ENCODE peak calls at places on chromosome 13, in five cellular contexts. One of them, this sample, is unnamed.

GRCh38 chr13:106161186-106161585 is 374.3 kb downstream of the EFNB2 start:
- DNase-seq in heart right ventricle: no peak
- DNase-seq in CD4-positive, alpha-beta T cell: no peak
- DNase-seq in tibial nerve: no peak
- DNase-seq in B cell: no peak
- DNase-seq in this sample: no peak

GRCh38 chr13:45300190-45300985 is 40.6 kb downstream of the TPT1 start:
- DNase-seq in heart right ventricle: no peak
- DNase-seq in CD4-positive, alpha-beta T cell: no peak
- DNase-seq in tibial nerve: no peak
- DNase-seq in B cell: no peak
- DNase-seq in this sample: no peak

GRCh38 chr13:113948034-113948742 is 25.7 kb downstream of the C13orf46 start:
- DNase-seq in heart right ventricle: no peak
- DNase-seq in CD4-positive, alpha-beta T cell: no peak
- DNase-seq in tibial nerve: no peak
- DNase-seq in B cell: peak
- DNase-seq in this sample: no peak

GRCh38 chr13:113904411-113904810 is 40.5 kb upstream of the GAS6 start:
- DNase-seq in heart right ventricle: peak
- DNase-seq in CD4-positive, alpha-beta T cell: no peak
- DNase-seq in tibial nerve: peak
- DNase-seq in B cell: no peak
- DNase-seq in this sample: no peak

GRCh38 chr13:57627663-57628062 is 3.9 kb upstream of the PCDH17 start:
- DNase-seq in heart right ventricle: no peak
- DNase-seq in CD4-positive, alpha-beta T cell: no peak
- DNase-seq in tibial nerve: no peak
- DNase-seq in B cell: peak
- DNase-seq in this sample: peak

GRCh38 chr13:43368003-43368402 is 344.6 kb downstream of the DNAJC15 start:
- DNase-seq in heart right ventricle: no peak
- DNase-seq in CD4-positive, alpha-beta T cell: no peak
- DNase-seq in tibial nerve: no peak
- DNase-seq in B cell: no peak
- DNase-seq in this sample: peak

GRCh38 chr13:47853236-47853635 is 147.8 kb downstream of the SUCLA2 start:
- DNase-seq in heart right ventricle: no peak
- DNase-seq in CD4-positive, alpha-beta T cell: no peak
- DNase-seq in tibial nerve: no peak
- DNase-seq in B cell: no peak
- DNase-seq in this sample: no peak

GRCh38 chr13:42173789-42174343 is 98.1 kb upstream of the AKAP11 start:
- DNase-seq in heart right ventricle: no peak
- DNase-seq in CD4-positive, alpha-beta T cell: no peak
- DNase-seq in tibial nerve: no peak
- DNase-seq in B cell: no peak
- DNase-seq in this sample: no peak

GRCh38 chr13:78192721-78193120 is 274.1 kb upstream of the EDNRB start:
- DNase-seq in heart right ventricle: no peak
- DNase-seq in CD4-positive, alpha-beta T cell: no peak
- DNase-seq in tibial nerve: no peak
- DNase-seq in B cell: no peak
- DNase-seq in this sample: no peak

GRCh38 chr13:80161219-80161618 is 179.7 kb downstream of the SPRY2 start:
- DNase-seq in heart right ventricle: no peak
- DNase-seq in CD4-positive, alpha-beta T cell: no peak
- DNase-seq in tibial nerve: no peak
- DNase-seq in B cell: no peak
- DNase-seq in this sample: no peak

GRCh38 chr13:37192986-37193385 is 87.5 kb upstream of the CSNK1A1L start:
- DNase-seq in heart right ventricle: no peak
- DNase-seq in CD4-positive, alpha-beta T cell: no peak
- DNase-seq in tibial nerve: no peak
- DNase-seq in B cell: no peak
- DNase-seq in this sample: no peak

GRCh38 chr13:29532136-29532535 is 63.4 kb downstream of the SLC7A1 start:
- DNase-seq in heart right ventricle: no peak
- DNase-seq in CD4-positive, alpha-beta T cell: no peak
- DNase-seq in tibial nerve: no peak
- DNase-seq in B cell: no peak
- DNase-seq in this sample: no peak

GRCh38 chr13:89457977-89458376 is 1786.8 kb downstream of the SLITRK5 start:
- DNase-seq in heart right ventricle: no peak
- DNase-seq in CD4-positive, alpha-beta T cell: no peak
- DNase-seq in tibial nerve: no peak
- DNase-seq in B cell: no peak
- DNase-seq in this sample: no peak

GRCh38 chr13:113091891-113092775 is 13.5 kb upstream of the F7 start:
- DNase-seq in heart right ventricle: no peak
- DNase-seq in CD4-positive, alpha-beta T cell: no peak
- DNase-seq in tibial nerve: no peak
- DNase-seq in B cell: no peak
- DNase-seq in this sample: no peak

GRCh38 chr13:50228527-50228926 is 213.3 kb downstream of the KCNRG start:
- DNase-seq in heart right ventricle: no peak
- DNase-seq in CD4-positive, alpha-beta T cell: no peak
- DNase-seq in tibial nerve: no peak
- DNase-seq in B cell: no peak
- DNase-seq in this sample: no peak

GRCh38 chr13:76816394-76816793 is 69.8 kb downstream of the KCTD12 start:
- DNase-seq in heart right ventricle: no peak
- DNase-seq in CD4-positive, alpha-beta T cell: no peak
- DNase-seq in tibial nerve: no peak
- DNase-seq in B cell: no peak
- DNase-seq in this sample: no peak

GRCh38 chr13:90084684-90085290 is 1262.7 kb upstream of the MIR17HG start:
- DNase-seq in heart right ventricle: no peak
- DNase-seq in CD4-positive, alpha-beta T cell: no peak
- DNase-seq in tibial nerve: no peak
- DNase-seq in B cell: no peak
- DNase-seq in this sample: no peak

GRCh38 chr13:40315416-40316064 is 350.9 kb downstream of the FOXO1 start:
- DNase-seq in heart right ventricle: no peak
- DNase-seq in CD4-positive, alpha-beta T cell: peak
- DNase-seq in tibial nerve: no peak
- DNase-seq in B cell: no peak
- DNase-seq in this sample: no peak

GRCh38 chr13:104678161-104678560 is 1611.9 kb upstream of the SLC10A2 start:
- DNase-seq in heart right ventricle: no peak
- DNase-seq in CD4-positive, alpha-beta T cell: no peak
- DNase-seq in tibial nerve: no peak
- DNase-seq in B cell: no peak
- DNase-seq in this sample: no peak

GRCh38 chr13:77300176-77301141 is 26.4 kb downstream of the MYCBP2 start:
- DNase-seq in heart right ventricle: no peak
- DNase-seq in CD4-positive, alpha-beta T cell: no peak
- DNase-seq in tibial nerve: no peak
- DNase-seq in B cell: peak
- DNase-seq in this sample: no peak

GRCh38 chr13:109226631-109227030 is 559.8 kb downstream of the IRS2 start:
- DNase-seq in heart right ventricle: no peak
- DNase-seq in CD4-positive, alpha-beta T cell: no peak
- DNase-seq in tibial nerve: no peak
- DNase-seq in B cell: no peak
- DNase-seq in this sample: no peak

GRCh38 chr13:48806522-48806921 is 152.8 kb downstream of the CYSLTR2 start:
- DNase-seq in heart right ventricle: no peak
- DNase-seq in CD4-positive, alpha-beta T cell: no peak
- DNase-seq in tibial nerve: no peak
- DNase-seq in B cell: no peak
- DNase-seq in this sample: no peak

GRCh38 chr13:102374233-102374632 is 27.6 kb downstream of the FGF14 start:
- DNase-seq in heart right ventricle: no peak
- DNase-seq in CD4-positive, alpha-beta T cell: no peak
- DNase-seq in tibial nerve: no peak
- DNase-seq in B cell: no peak
- DNase-seq in this sample: no peak

DNA sequence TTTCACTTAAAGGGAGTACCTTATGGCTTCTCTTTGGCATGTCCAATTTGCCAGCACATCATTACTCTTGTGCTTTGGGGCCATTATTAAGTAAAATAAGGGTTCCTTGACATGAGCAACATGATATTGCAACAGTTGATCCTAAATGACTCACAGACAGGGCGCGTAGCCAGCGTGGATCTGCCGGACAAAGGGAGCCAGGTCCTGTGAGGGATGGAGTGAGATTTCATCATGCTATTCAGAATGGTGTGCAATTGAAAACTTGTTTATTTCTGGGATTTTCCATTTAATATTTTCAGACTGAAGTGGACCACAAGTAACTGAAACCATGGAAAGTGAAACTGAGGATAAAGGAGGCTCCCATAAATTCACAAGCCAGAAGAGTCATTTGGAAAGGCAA is 48.6 kb upstream of the WASF3 start:
- DNase-seq in heart right ventricle: peak
- DNase-seq in CD4-positive, alpha-beta T cell: no peak
- DNase-seq in tibial nerve: peak
- DNase-seq in B cell: no peak
- DNase-seq in this sample: no peak
- TF ChIP-seq CTCF in heart right ventricle: no peak
- TF ChIP-seq CTCF in CD4-positive, alpha-beta T cell: no peak
- TF ChIP-seq CTCF in tibial nerve: no peak
- TF ChIP-seq CTCF in B cell: no peak
- TF ChIP-seq CTCF in this sample: no peak

GRCh38 chr13:86714495-86714894 is 915.3 kb upstream of the SLITRK6 start:
- DNase-seq in heart right ventricle: no peak
- DNase-seq in CD4-positive, alpha-beta T cell: no peak
- DNase-seq in tibial nerve: no peak
- DNase-seq in B cell: no peak
- DNase-seq in this sample: no peak
- TF ChIP-seq CTCF in heart right ventricle: no peak
- TF ChIP-seq CTCF in CD4-positive, alpha-beta T cell: no peak
- TF ChIP-seq CTCF in tibial nerve: no peak
- TF ChIP-seq CTCF in B cell: no peak
- TF ChIP-seq CTCF in this sample: no peak

GRCh38 chr13:73544175-73544574 is 485.4 kb downstream of the KLF5 start:
- DNase-seq in heart right ventricle: no peak
- DNase-seq in CD4-positive, alpha-beta T cell: no peak
- DNase-seq in tibial nerve: no peak
- DNase-seq in B cell: no peak
- DNase-seq in this sample: no peak
- TF ChIP-seq CTCF in heart right ventricle: no peak
- TF ChIP-seq CTCF in CD4-positive, alpha-beta T cell: no peak
- TF ChIP-seq CTCF in tibial nerve: no peak
- TF ChIP-seq CTCF in B cell: no peak
- TF ChIP-seq CTCF in this sample: no peak

GRCh38 chr13:94712287-94712811 is at the start of gene SOX21:
- DNase-seq in heart right ventricle: no peak
- DNase-seq in CD4-positive, alpha-beta T cell: no peak
- DNase-seq in tibial nerve: no peak
- DNase-seq in B cell: no peak
- DNase-seq in this sample: peak

GRCh38 chr13:94713556-94714182 is 1.3 kb upstream of the SOX21 start:
- DNase-seq in heart right ventricle: no peak
- DNase-seq in CD4-positive, alpha-beta T cell: no peak
- DNase-seq in tibial nerve: no peak
- DNase-seq in B cell: no peak
- DNase-seq in this sample: no peak

GRCh38 chr13:94712812-94713555 is 639 bp upstream of the SOX21 start:
- DNase-seq in heart right ventricle: no peak
- DNase-seq in CD4-positive, alpha-beta T cell: no peak
- DNase-seq in tibial nerve: no peak
- DNase-seq in B cell: no peak
- DNase-seq in this sample: peak

GRCh38 chr13:94711561-94712286 is 621 bp downstream of the SOX21 start:
- DNase-seq in heart right ventricle: no peak
- DNase-seq in CD4-positive, alpha-beta T cell: no peak
- DNase-seq in tibial nerve: no peak
- DNase-seq in B cell: no peak
- DNase-seq in this sample: peak

DNA sequence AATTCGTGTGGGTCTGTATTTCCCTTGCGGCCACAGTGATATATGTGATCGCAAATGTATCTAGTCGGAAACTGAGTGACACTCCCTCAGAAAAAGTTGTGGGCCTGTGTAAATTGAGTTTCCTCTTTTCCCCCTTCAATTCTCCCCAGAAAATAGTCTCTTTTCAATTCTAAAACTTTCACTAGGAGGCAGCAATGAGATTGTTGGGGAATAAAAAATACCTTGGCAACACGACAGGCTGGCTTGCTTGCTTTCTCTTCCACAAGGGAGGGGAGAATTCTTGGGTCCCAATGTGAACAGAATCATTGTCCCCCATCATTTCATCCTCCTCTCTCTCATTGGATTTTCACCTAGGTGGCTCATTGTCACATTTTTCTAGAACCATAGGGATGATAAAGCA is 3.7 kb upstream of the SOX21 start:
- DNase-seq in heart right ventricle: no peak
- DNase-seq in CD4-positive, alpha-beta T cell: no peak
- DNase-seq in tibial nerve: no peak
- DNase-seq in B cell: no peak
- DNase-seq in this sample: no peak
- TF ChIP-seq CTCF in heart right ventricle: no peak
- TF ChIP-seq CTCF in CD4-positive, alpha-beta T cell: no peak
- TF ChIP-seq CTCF in tibial nerve: no peak
- TF ChIP-seq CTCF in B cell: no peak
- TF ChIP-seq CTCF in this sample: no peak

GRCh38 chr13:98888222-98888889 is 89.5 kb downstream of the DOCK9 start:
- DNase-seq in heart right ventricle: no peak
- DNase-seq in CD4-positive, alpha-beta T cell: no peak
- DNase-seq in tibial nerve: no peak
- DNase-seq in B cell: no peak
- DNase-seq in this sample: no peak
- TF ChIP-seq CTCF in heart right ventricle: no peak
- TF ChIP-seq CTCF in CD4-positive, alpha-beta T cell: no peak
- TF ChIP-seq CTCF in tibial nerve: no peak
- TF ChIP-seq CTCF in B cell: no peak
- TF ChIP-seq CTCF in this sample: no peak

DNA sequence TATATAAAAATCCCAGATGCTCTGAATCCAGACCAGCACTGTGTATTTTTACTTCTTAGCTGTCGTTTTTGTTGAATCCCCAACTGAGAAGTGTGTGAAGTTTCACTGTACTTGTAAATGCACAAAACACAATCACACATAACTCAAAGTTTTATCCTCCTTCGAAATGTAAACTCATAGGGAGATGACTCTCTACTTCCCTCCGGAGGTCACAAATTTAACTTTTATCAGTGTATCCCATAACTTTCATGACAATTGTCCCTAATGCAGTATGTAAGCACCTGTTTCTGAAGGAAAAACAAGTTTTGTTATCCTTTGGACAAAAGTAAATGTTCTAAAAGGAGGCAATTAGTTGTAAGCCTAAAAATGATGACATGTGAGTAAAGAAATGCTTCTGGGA is 665.0 kb upstream of the SLITRK6 start:
- DNase-seq in heart right ventricle: no peak
- DNase-seq in CD4-positive, alpha-beta T cell: no peak
- DNase-seq in tibial nerve: no peak
- DNase-seq in B cell: no peak
- DNase-seq in this sample: no peak
- TF ChIP-seq CTCF in heart right ventricle: peak
- TF ChIP-seq CTCF in CD4-positive, alpha-beta T cell: no peak
- TF ChIP-seq CTCF in tibial nerve: no peak
- TF ChIP-seq CTCF in B cell: no peak
- TF ChIP-seq CTCF in this sample: no peak

This sample was measured in GM13976.